ENCODE peak calls at places on chromosome 22, in seven cellular contexts. V is hepatocyte, N is fibroblast of mammary gland, L is HFF-Myc, J is HAP-1, C is NT2/D1, O is aorta. Y is an unnamed sample.

GRCh38 chr22:46827072-46827780 is 64.8 kb downstream of the TBC1D22A start:
- DNase-seq in V (no peak), N (no peak), L (no peak), J (no peak), C (no peak), O (peak; percentile 66), Y (no peak)

GRCh38 chr22:49306632-49306975 is 521.1 kb downstream of the BRD1 start:
- DNase-seq in V (no peak), N (no peak), L (no peak), J (no peak), C (no peak), O (peak; percentile 57), Y (peak; percentile 28)

GRCh38 chr22:30195245-30196140 is 51.1 kb downstream of the LIF start:
- DNase-seq in V (no peak), N (peak; percentile 55), L (no peak), J (no peak), C (no peak), O (no peak), Y (no peak)

GRCh38 chr22:44988671-44989070 is 21.1 kb downstream of the PHF21B start:
- DNase-seq in V (no peak), N (no peak), L (no peak), J (no peak), C (no peak), O (no peak), Y (no peak)

GRCh38 chr22:35663371-35663770 is 15.1 kb downstream of the APOL6 start:
- DNase-seq in V (no peak), N (peak; percentile 28), L (no peak), J (no peak), C (no peak), O (no peak), Y (no peak)

GRCh38 chr22:35839811-35840739 is 122.4 kb downstream of the APOL5 start:
- DNase-seq in V (peak; percentile 95), N (peak; percentile 98), L (peak; percentile 93), J (peak; percentile 93), C (peak; percentile 80), O (peak; percentile 95), Y (peak; percentile 80)

GRCh38 chr22:45895436-45896152 is 81.4 kb downstream of the WNT7B start:
- DNase-seq in V (no peak), N (no peak), L (no peak), J (no peak), C (no peak), O (peak; percentile 73), Y (peak; percentile 45)

GRCh38 chr22:38799265-38800002 is 5.5 kb upstream of the DNAL4 start:
- DNase-seq in V (no peak), N (peak; percentile 89), L (peak; percentile 32), J (no peak), C (no peak), O (no peak), Y (no peak)

GRCh38 chr22:27879923-27880322 is 39.1 kb downstream of the PITPNB start:
- DNase-seq in V (peak; percentile 50), N (peak; percentile 55), L (no peak), J (peak; percentile 65), C (peak; percentile 18), O (no peak), Y (no peak)

GRCh38 chr22:46969491-46969890 is 207.0 kb downstream of the TBC1D22A start:
- DNase-seq in V (no peak), N (no peak), L (no peak), J (no peak), C (no peak), O (no peak), Y (no peak)

DNA sequence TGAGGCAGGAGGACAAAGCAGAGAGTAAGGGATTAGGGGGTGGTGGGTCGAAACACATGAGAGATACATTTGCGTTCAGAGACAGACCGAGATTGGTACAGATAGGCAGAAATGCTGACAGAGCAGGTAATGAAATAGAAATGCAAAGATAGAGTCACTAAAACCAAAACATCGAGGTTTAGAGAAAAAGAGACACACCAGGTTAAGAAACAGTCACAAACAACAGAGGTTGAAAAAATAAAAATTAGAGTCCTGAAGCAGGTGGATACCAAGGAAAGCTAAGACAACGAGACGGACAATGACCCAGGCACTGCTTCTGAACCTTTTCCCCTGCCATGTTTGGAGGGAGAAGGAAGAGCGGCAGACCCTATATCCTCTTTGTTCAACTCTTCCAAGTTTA is 1.2 kb upstream of the MAPK1 start:
- DNase-seq in V (no peak), N (no peak), L (no peak), J (no peak), C (no peak), O (no peak), Y (no peak)
- H3K4me3 ChIP-seq in V (no peak overlapping the region), N (no peak overlapping the region), L (no peak overlapping the region), J (no peak overlapping the region), C (peak overlapping the region; percentile 8), O (no peak overlapping the region), Y (no peak overlapping the region)

DNA sequence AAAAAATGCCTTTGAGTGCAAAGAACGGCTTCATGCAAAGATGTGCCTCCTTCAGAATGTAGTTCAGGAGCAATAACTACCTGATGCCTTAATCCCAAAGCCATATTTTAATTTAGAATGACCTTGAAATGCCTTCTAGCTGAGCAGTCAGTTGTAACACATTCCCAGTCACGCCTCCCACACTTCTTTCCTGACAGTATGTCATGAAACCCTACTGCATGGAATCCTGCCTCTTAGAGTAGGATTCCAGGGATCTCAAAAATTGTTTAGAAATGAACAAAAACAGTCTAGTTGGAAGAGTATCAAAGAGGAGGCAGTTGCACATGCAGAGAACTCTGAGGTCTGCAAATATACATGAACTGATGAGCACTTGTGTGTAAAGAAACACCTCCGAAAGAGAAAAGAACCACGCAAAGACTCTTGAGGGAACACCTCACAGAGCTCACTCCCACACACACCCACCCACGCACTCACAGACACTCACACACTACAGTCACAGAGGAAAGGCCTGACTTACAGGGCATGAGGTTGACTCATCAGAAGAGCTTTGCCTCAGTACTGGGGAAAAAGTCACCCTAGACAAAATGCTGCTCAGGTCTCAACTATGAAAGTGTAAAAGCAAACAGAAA is 77.4 kb downstream of the GGTLC2 start:
- DNase-seq in V (peak; percentile 60), N (peak; percentile 96), L (no peak), J (no peak), C (no peak), O (no peak), Y (no peak)
- H3K4me3 ChIP-seq in V (no peak overlapping the region), N (no peak overlapping the region), L (no peak overlapping the region), J (no peak overlapping the region), C (no peak overlapping the region), O (no peak overlapping the region), Y (no peak overlapping the region)

GRCh38 chr22:24153959-24154358 is 27.3 kb upstream of the SUSD2 start:
- DNase-seq in V (no peak), N (no peak), L (no peak), J (no peak), C (no peak), O (no peak), Y (no peak)
- H3K4me3 ChIP-seq in V (no peak overlapping the region), N (no peak overlapping the region), L (no peak overlapping the region), J (no peak overlapping the region), C (no peak overlapping the region), O (no peak overlapping the region), Y (no peak overlapping the region)

GRCh38 chr22:41949297-41949965 is 2.5 kb upstream of the CENPM start:
- DNase-seq in V (no peak), N (no peak), L (no peak), J (no peak), C (no peak), O (no peak), Y (no peak)
- H3K4me3 ChIP-seq in V (no peak overlapping the region), N (no peak overlapping the region), L (no peak overlapping the region), J (no peak overlapping the region), C (no peak overlapping the region), O (no peak overlapping the region), Y (no peak overlapping the region)